ENCODE peak calls at places on chromosomes 6 and 20, in five cellular contexts. E is A673, A is heart right ventricle, L is cardiac fibroblast, P is fibroblast of mammary gland. T is an unnamed sample.

GRCh38 chr20:45038747-45039469 is 62.0 kb downstream of the KCNS1 start:
- DNase-seq in E (no peak), A (no peak), L (no peak), P (no peak), T (no peak)

GRCh38 chr6:10800810-10801209 is 37.5 kb downstream of the MAK start:
- DNase-seq in E (no peak), A (no peak), L (peak; percentile 6), P (peak; percentile 66), T (peak; percentile 83)

GRCh38 chr6:169344651-169345050 is 91.0 kb upstream of the THBS2 start:
- DNase-seq in E (no peak), A (no peak), L (peak; percentile 23), P (no peak), T (no peak)

GRCh38 chr6:136772685-136773472 is 19.4 kb downstream of the MAP3K5 start:
- DNase-seq in E (no peak), A (no peak), L (no peak), P (no peak), T (no peak)

GRCh38 chr20:34580588-34580940 is 22.0 kb downstream of the MAP1LC3A start:
- DNase-seq in E (no peak), A (no peak), L (no peak), P (no peak), T (no peak)

GRCh38 chr6:2502096-2502997 is 248.4 kb downstream of the MYLK4 start:
- DNase-seq in E (no peak), A (no peak), L (peak; percentile 37), P (peak; percentile 88), T (no peak)

GRCh38 chr6:169913096-169913615 is 161.7 kb downstream of the ERMARD start:
- DNase-seq in E (no peak), A (no peak), L (no peak), P (no peak), T (no peak)

GRCh38 chr6:31970604-31971271 is 1.2 kb downstream of the DXO start:
- DNase-seq in E (peak; percentile 22), A (no peak), L (no peak), P (no peak), T (no peak)

GRCh38 chr20:57397004-57397692 is 6.0 kb downstream of the RBM38 start:
- DNase-seq in E (no peak), A (no peak), L (no peak), P (no peak), T (no peak)

GRCh38 chr6:5665667-5666066 is 341.1 kb downstream of the NRN1 start:
- DNase-seq in E (no peak), A (no peak), L (no peak), P (no peak), T (no peak)

GRCh38 chr6:40912158-40912946 is 126.7 kb downstream of the UNC5CL start:
- DNase-seq in E (peak; percentile 43), A (no peak), L (peak; percentile 34), P (peak; percentile 21), T (peak; percentile 88)
- TF ChIP-seq CTCF in E (peak; percentile 55), A (peak; percentile 61), L (no peak), P (peak; percentile 19), T (peak; percentile 60)

DNA sequence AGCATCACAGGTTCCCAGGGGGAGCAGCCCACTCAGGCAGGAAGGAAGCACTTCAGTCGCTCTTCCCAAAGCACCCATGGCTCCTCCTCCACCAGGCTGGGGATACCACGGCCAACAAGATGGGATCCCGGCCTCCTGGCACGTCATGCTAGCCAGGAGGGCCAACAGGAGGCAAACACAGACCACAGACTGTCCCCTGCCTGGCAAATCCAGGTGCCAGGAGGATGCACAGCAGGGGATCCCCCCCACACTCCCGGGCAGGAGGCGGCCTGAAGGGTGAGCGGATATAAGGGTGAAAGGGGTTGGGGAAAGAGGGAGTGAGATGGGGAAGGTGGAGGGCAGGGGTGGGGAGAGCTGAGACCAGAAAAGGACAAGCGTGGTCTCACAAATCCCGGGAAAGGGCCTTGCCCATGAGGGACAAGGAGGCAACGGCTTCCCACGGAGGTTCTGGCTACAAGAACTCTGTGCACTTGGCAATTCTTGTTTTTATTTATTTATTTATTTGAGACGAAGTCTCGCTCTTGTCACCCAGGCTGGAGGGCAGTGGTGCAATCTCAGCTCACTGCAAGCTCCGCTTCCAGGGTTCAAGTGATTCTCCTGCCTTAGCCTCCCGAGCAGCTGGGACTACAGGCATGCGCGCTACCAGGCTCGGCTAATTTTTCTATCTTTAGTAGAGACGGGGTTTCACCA is 7.2 kb downstream of the PXDC1 start:
- DNase-seq in E (peak; percentile 51), A (no peak), L (peak; percentile 46), P (peak; percentile 51), T (no peak)
- H3K4me3 ChIP-seq in E (no peak overlapping the region), A (no peak overlapping the region), L (no peak overlapping the region), P (no peak overlapping the region), T (no peak overlapping the region)

GRCh38 chr20:381581-382290 is 1.2 kb downstream of the TRIB3 start:
- DNase-seq in E (peak; percentile 86), A (peak; percentile 72), L (peak; percentile 84), P (peak; percentile 73), T (peak; percentile 80)

GRCh38 chr20:383889-384288 is 3.3 kb downstream of the TRIB3 start:
- DNase-seq in E (no peak), A (no peak), L (no peak), P (no peak), T (no peak)

GRCh38 chr20:378961-379336 is 1.6 kb upstream of the TRIB3 start:
- DNase-seq in E (no peak), A (no peak), L (no peak), P (no peak), T (no peak)

GRCh38 chr20:382291-383115 is 1.9 kb downstream of the TRIB3 start:
- DNase-seq in E (no peak), A (no peak), L (no peak), P (no peak), T (peak; percentile 70)

GRCh38 chr20:380763-381580 is 412 bp downstream of the TRIB3 start:
- DNase-seq in E (peak; percentile 66), A (peak; percentile 53), L (peak; percentile 75), P (peak; percentile 40), T (peak; percentile 76)
- TF ChIP-seq CTCF in E (no peak), A (no peak), L (no peak), P (no peak), T (no peak)

GRCh38 chr6:43891072-43891870 is 121.3 kb downstream of the VEGFA start:
- DNase-seq in E (no peak), A (no peak), L (no peak), P (no peak), T (no peak)

GRCh38 chr6:43895656-43896055 is 125.6 kb downstream of the VEGFA start:
- DNase-seq in E (no peak), A (no peak), L (no peak), P (no peak), T (no peak)

GRCh38 chr6:43890197-43891062 is 120.4 kb downstream of the VEGFA start:
- DNase-seq in E (no peak), A (no peak), L (no peak), P (no peak), T (no peak)

GRCh38 chr6:43896474-43896873 is 126.5 kb downstream of the VEGFA start:
- DNase-seq in E (no peak), A (no peak), L (no peak), P (peak; percentile 8), T (no peak)

DNA sequence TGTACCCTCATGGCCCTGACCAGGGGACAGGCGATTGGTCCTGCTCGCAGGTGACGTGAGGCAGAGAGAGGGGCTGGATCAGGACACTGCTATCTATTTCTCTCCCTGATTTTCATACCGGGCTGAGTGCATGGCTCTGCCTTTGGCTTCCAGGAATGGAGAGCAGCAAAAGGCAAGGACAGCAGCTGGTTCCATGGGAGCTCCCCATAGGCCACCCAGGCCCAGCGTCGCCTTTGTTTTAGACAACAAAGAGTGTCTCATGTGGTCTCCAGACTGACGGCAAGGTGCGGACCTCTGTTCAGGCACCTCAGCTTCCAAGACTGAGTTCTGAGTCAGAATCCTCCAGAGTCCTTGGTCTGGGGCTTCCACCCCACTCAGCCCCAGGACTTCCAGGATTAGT is 123.1 kb downstream of the VEGFA start:
- DNase-seq in E (no peak), A (no peak), L (no peak), P (no peak), T (no peak)
- H3K4me3 ChIP-seq in E (no peak overlapping the region), A (no peak overlapping the region), L (no peak overlapping the region), P (no peak overlapping the region), T (no peak overlapping the region)

GRCh38 chr6:28353981-28354676 is 4.4 kb downstream of the ZKSCAN3 start:
- DNase-seq in E (no peak), A (peak; percentile 41), L (peak; percentile 73), P (peak; percentile 84), T (peak; percentile 89)

GRCh38 chr6:28356666-28357020 is 6.9 kb downstream of the ZKSCAN3 start:
- DNase-seq in E (no peak), A (no peak), L (no peak), P (no peak), T (no peak)

GRCh38 chr6:28355743-28356665 is 6.3 kb downstream of the ZKSCAN3 start:
- DNase-seq in E (peak; percentile 95), A (peak; percentile 63), L (peak; percentile 93), P (peak; percentile 89), T (peak; percentile 89)

GRCh38 chr6:28353356-28353755 is 3.6 kb downstream of the ZKSCAN3 start:
- DNase-seq in E (no peak), A (no peak), L (no peak), P (no peak), T (no peak)

DNA sequence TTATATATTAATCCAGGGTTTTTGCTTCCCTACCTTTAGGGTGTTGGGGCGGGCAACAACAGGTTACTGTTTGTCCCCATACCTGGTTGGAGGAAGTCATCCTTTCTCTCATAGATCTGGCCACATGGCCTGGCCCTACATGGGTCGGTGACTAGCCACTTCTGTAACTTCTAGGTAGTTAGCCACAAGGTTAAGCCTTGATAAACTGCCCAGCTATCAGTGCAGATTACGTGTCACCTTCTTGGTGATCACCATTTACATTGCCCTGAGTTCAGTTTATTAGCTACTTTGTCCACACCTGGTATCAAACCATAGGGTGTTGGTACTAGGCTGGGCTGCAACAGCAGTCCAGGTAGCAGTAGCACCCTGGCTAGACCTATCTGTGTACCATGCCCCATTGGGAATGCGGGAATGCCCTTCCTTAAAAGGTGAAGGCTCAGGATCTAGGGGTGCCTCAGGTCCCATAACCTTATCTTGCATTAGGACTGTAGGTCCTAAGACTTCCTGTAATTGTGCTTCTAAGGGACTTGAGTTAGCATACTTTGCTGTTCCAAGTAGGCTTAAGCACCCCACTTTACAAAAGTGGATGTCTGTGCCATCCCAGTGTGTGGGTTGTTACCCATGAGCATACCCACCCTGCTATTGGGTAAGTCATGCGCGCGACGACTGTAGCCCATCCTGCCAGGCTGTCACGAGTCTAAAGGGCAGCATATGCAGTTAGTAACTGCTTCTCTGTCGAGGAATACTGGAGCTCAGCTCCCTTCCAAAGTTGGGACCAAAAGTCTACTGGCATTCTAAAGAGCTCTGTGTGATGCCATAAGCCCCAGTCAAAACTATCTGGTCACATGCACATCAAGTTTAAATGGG is 5.2 kb downstream of the ZKSCAN3 start:
- DNase-seq in E (no peak), A (no peak), L (no peak), P (no peak), T (no peak)
- TF ChIP-seq CTCF in E (no peak), A (no peak), L (no peak), P (no peak), T (no peak)